ENCODE peak calls at places on chromosomes 7 and 10, in four cellular contexts. One of them, this sample, is unnamed.

GRCh38 chr7:73397521-73397934 is 36.0 kb upstream of the FZD9 start:
- DNase-seq in GM12878: no peak
- DNase-seq in K562: no peak
- DNase-seq in IMR-90: no peak
- DNase-seq in this sample: no peak

GRCh38 chr7:83732305-83732704 is 83.4 kb upstream of the SEMA3E start:
- DNase-seq in GM12878: no peak
- DNase-seq in K562: no peak
- DNase-seq in IMR-90: no peak
- DNase-seq in this sample: no peak

GRCh38 chr10:126131338-126131737 is 235.0 kb downstream of the FANK1 start:
- DNase-seq in IMR-90: peak
- DNase-seq in K562: no peak
- DNase-seq in GM12878: no peak
- DNase-seq in this sample: no peak

GRCh38 chr7:125661-126060 is 66.7 kb upstream of the FAM20C start:
- DNase-seq in IMR-90: no peak
- DNase-seq in K562: no peak
- DNase-seq in GM12878: no peak
- DNase-seq in this sample: no peak

GRCh38 chr7:55069271-55069792 is 50.5 kb downstream of the EGFR start:
- DNase-seq in K562: no peak
- DNase-seq in GM12878: no peak
- DNase-seq in IMR-90: peak
- DNase-seq in this sample: no peak

GRCh38 chr7:151631149-151631967 is 111.7 kb upstream of the RHEB start:
- DNase-seq in K562: no peak
- DNase-seq in IMR-90: no peak
- DNase-seq in GM12878: peak
- DNase-seq in this sample: peak

GRCh38 chr7:132161231-132161915 is 414.9 kb downstream of the PLXNA4 start:
- DNase-seq in K562: no peak
- DNase-seq in GM12878: no peak
- DNase-seq in IMR-90: no peak
- DNase-seq in this sample: peak

GRCh38 chr7:91066627-91067026 is 197.6 kb upstream of the FZD1 start:
- DNase-seq in GM12878: no peak
- DNase-seq in IMR-90: no peak
- DNase-seq in K562: no peak
- DNase-seq in this sample: no peak

GRCh38 chr7:55104707-55105433 is 86.1 kb downstream of the EGFR start:
- DNase-seq in K562: no peak
- DNase-seq in IMR-90: no peak
- DNase-seq in GM12878: no peak
- DNase-seq in this sample: no peak

GRCh38 chr10:52297727-52298126 is 16.4 kb upstream of the DKK1 start:
- DNase-seq in K562: no peak
- DNase-seq in IMR-90: no peak
- DNase-seq in GM12878: no peak
- DNase-seq in this sample: no peak

GRCh38 chr10:17023386-17024298 is 106.0 kb downstream of the CUBN start:
- DNase-seq in K562: peak
- DNase-seq in IMR-90: peak
- DNase-seq in GM12878: peak
- DNase-seq in this sample: peak

GRCh38 chr10:53894145-53894544 is 906.9 kb downstream of the PCDH15 start:
- DNase-seq in IMR-90: no peak
- DNase-seq in K562: no peak
- DNase-seq in GM12878: no peak
- DNase-seq in this sample: no peak

GRCh38 chr10:34954142-34954541 is 136.0 kb downstream of the CUL2 start:
- DNase-seq in K562: no peak
- DNase-seq in IMR-90: no peak
- DNase-seq in GM12878: no peak
- DNase-seq in this sample: no peak

GRCh38 chr7:116139007-116139406 is 71.3 kb upstream of the TES start:
- DNase-seq in K562: no peak
- DNase-seq in IMR-90: peak
- DNase-seq in GM12878: no peak
- DNase-seq in this sample: no peak

GRCh38 chr7:142482899-142483658 is 225.2 kb upstream of the PRSS58 start:
- DNase-seq in K562: peak
- DNase-seq in GM12878: no peak
- DNase-seq in IMR-90: peak
- DNase-seq in this sample: peak

GRCh38 chr10:46234026-46234425 is 52.8 kb upstream of the ANTXRL start:
- DNase-seq in IMR-90: no peak
- DNase-seq in K562: no peak
- DNase-seq in GM12878: no peak
- DNase-seq in this sample: no peak

GRCh38 chr10:24947304-24948097 is 4.9 kb downstream of the PRTFDC1 start:
- DNase-seq in K562: no peak
- DNase-seq in IMR-90: peak
- DNase-seq in GM12878: peak
- DNase-seq in this sample: peak

GRCh38 chr10:3082290-3082689 is 14.9 kb downstream of the PFKP start:
- DNase-seq in IMR-90: no peak
- DNase-seq in K562: no peak
- DNase-seq in GM12878: no peak
- DNase-seq in this sample: no peak

GRCh38 chr10:13686331-13686752 is 99.6 kb downstream of the PRPF18 start:
- DNase-seq in GM12878: no peak
- DNase-seq in IMR-90: peak
- DNase-seq in K562: no peak
- DNase-seq in this sample: peak

GRCh38 chr7:151063212-151063561 is 3.8 kb downstream of the SLC4A2 start:
- DNase-seq in K562: peak
- DNase-seq in GM12878: no peak
- DNase-seq in IMR-90: peak
- DNase-seq in this sample: no peak

GRCh38 chr10:23643396-23643795 is 204.5 kb downstream of the OTUD1 start:
- DNase-seq in GM12878: no peak
- DNase-seq in IMR-90: no peak
- DNase-seq in K562: no peak
- DNase-seq in this sample: no peak

DNA sequence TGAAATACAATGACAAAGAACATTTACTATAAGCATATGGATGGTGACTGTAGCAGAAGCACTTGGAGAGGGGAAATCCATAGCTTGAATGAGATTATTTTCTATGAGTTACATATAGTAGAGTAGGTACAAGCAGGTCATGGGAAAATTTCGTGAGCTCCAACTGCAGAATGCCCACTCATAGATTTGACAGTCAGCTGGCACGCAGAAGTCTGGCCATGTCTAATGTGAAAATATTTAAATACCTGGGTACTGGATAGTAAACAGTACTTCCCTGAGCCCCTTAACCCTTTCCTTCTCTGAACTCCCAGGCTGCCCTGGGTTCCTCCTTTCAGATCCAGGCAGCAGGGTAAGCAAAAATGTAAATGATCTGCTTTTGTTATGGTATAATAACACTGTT is 209.7 kb downstream of the OTUD1 start:
- DNase-seq in IMR-90: no peak
- DNase-seq in K562: no peak
- DNase-seq in GM12878: no peak
- DNase-seq in this sample: no peak
- TF ChIP-seq FOS in IMR-90: no peak
- TF ChIP-seq FOS in K562: no peak
- TF ChIP-seq FOS in GM12878: no peak
- TF ChIP-seq FOS in this sample: no peak

GRCh38 chr10:91096263-91096662 is 124.2 kb upstream of the PCGF5 start:
- DNase-seq in K562: no peak
- DNase-seq in GM12878: no peak
- DNase-seq in IMR-90: no peak
- DNase-seq in this sample: no peak

GRCh38 chr10:91088300-91089140 is 131.9 kb upstream of the PCGF5 start:
- DNase-seq in IMR-90: peak
- DNase-seq in K562: no peak
- DNase-seq in GM12878: no peak
- DNase-seq in this sample: peak

GRCh38 chr10:91091780-91092179 is 128.7 kb upstream of the PCGF5 start:
- DNase-seq in K562: no peak
- DNase-seq in IMR-90: no peak
- DNase-seq in GM12878: no peak
- DNase-seq in this sample: no peak

DNA sequence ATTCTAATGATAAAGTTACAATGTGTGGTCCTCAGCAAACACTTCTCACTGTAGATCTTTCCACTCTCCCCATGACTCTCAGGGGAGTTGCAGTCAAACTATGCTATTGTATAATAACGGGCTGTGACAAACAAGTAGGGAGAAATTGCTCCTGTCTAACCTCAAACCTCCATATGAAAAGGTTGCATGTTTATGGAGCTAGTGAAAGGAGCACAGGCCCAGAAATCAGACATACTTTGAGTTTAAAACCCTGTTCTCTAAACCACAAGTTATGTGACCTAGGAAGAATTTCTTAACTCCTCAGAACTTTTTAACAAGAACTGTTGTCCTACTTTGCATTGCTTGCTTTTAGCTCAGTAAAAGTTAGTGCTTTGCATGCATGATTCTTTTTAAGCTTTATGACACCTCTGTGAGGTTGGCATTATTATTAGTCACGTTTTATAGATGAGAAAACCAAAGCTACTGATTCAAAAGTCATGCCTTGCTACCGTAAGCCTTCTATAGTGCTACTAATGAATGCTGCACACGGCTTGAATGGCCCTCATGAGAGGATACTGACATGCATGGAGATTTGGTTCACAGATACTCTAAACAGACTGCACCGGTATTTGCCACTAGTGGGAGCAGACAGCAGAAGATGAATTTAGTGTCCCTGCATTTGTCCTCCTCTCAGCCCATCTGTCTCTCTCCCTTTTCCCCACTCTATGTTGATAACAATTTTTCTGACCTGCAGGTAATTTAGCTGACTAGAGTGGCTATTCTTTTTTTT is 129.5 kb upstream of the PCGF5 start:
- DNase-seq in IMR-90: no peak
- DNase-seq in GM12878: no peak
- DNase-seq in K562: no peak
- DNase-seq in this sample: no peak
- TF ChIP-seq FOS in IMR-90: no peak
- TF ChIP-seq FOS in GM12878: no peak
- TF ChIP-seq FOS in K562: no peak
- TF ChIP-seq FOS in this sample: no peak

GRCh38 chr7:105387621-105388372 is 924 bp downstream of the SRPK2 start:
- DNase-seq in K562: no peak
- DNase-seq in GM12878: no peak
- DNase-seq in IMR-90: peak
- DNase-seq in this sample: peak

GRCh38 chr7:105389090-105389650 is 449 bp upstream of the SRPK2 start:
- DNase-seq in K562: no peak
- DNase-seq in GM12878: no peak
- DNase-seq in IMR-90: peak
- DNase-seq in this sample: peak

GRCh38 chr7:105389889-105390288 is 1.2 kb upstream of the SRPK2 start:
- DNase-seq in GM12878: no peak
- DNase-seq in IMR-90: no peak
- DNase-seq in K562: no peak
- DNase-seq in this sample: no peak

GRCh38 chr7:105391429-105391828 is 2.7 kb upstream of the SRPK2 start:
- DNase-seq in K562: no peak
- DNase-seq in IMR-90: no peak
- DNase-seq in GM12878: no peak
- DNase-seq in this sample: no peak

DNA sequence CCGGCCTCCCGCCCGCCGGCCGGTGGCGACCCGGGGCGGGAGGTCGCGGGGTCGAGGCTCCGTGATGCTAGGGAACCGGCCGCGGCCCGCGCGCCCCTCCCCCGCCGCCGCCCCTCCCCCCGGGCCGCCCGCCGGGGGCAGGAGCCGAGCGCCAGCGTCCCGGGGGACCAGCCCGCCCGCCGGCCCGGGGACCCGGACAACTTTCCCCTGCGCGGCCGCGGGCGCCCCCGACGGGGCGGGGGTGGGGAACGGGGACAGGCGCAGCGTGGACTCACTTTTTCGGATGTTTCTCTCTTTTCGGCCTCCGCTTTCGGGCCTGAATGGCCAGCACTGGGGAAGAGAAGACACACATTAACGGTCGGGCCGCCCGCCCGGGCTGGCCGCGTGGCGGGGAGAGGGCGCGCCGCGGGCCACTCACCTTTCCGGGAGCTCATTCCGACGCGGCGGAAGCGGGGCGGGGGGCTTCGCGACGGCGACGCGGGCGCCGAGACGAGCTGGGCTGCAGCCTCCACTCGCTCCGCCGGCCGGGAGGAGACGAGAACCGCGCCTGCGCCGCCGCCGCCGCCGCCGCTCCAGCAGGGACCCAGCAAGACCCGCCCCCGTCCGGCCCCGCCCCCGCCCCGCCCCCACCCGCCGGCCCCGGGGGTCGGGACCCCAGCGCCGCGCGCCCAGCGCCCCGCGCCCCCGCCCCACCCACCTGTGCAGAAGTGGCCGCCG is at the start of gene SRPK2:
- DNase-seq in K562: peak
- DNase-seq in GM12878: no peak
- DNase-seq in IMR-90: peak
- DNase-seq in this sample: peak
- TF ChIP-seq FOS in K562: no peak
- TF ChIP-seq FOS in GM12878: no peak
- TF ChIP-seq FOS in IMR-90: no peak
- TF ChIP-seq FOS in this sample: no peak

GRCh38 chr7:6479067-6479466 is 31.3 kb upstream of the DAGLB start:
- DNase-seq in K562: no peak
- DNase-seq in IMR-90: no peak
- DNase-seq in GM12878: no peak
- DNase-seq in this sample: no peak
- TF ChIP-seq FOS in K562: no peak
- TF ChIP-seq FOS in IMR-90: no peak
- TF ChIP-seq FOS in GM12878: no peak
- TF ChIP-seq FOS in this sample: no peak

GRCh38 chr10:100998991-100999741 is 442 bp upstream of the LZTS2 start:
- DNase-seq in IMR-90: peak
- DNase-seq in K562: peak
- DNase-seq in GM12878: no peak
- DNase-seq in this sample: peak

GRCh38 chr10:100995171-100995570 is 4.4 kb upstream of the LZTS2 start:
- DNase-seq in GM12878: no peak
- DNase-seq in K562: no peak
- DNase-seq in IMR-90: no peak
- DNase-seq in this sample: no peak

GRCh38 chr10:100998183-100998990 is 1.2 kb upstream of the LZTS2 start:
- DNase-seq in GM12878: no peak
- DNase-seq in K562: peak
- DNase-seq in IMR-90: peak
- DNase-seq in this sample: peak

GRCh38 chr10:100997364-100998182 is 2.0 kb upstream of the LZTS2 start:
- DNase-seq in IMR-90: peak
- DNase-seq in K562: peak
- DNase-seq in GM12878: no peak
- DNase-seq in this sample: peak

GRCh38 chr10:100996678-100997363 is 2.8 kb upstream of the LZTS2 start:
- DNase-seq in IMR-90: no peak
- DNase-seq in K562: peak
- DNase-seq in GM12878: no peak
- DNase-seq in this sample: no peak
- TF ChIP-seq FOS in IMR-90: no peak
- TF ChIP-seq FOS in K562: no peak
- TF ChIP-seq FOS in GM12878: no peak
- TF ChIP-seq FOS in this sample: no peak

GRCh38 chr10:42755028-42755451 is 27.6 kb upstream of the BMS1 start:
- DNase-seq in K562: no peak
- DNase-seq in IMR-90: no peak
- DNase-seq in GM12878: no peak
- DNase-seq in this sample: no peak
- TF ChIP-seq FOS in K562: no peak
- TF ChIP-seq FOS in IMR-90: no peak
- TF ChIP-seq FOS in GM12878: no peak
- TF ChIP-seq FOS in this sample: no peak